ENCODE peak calls at places on chromosomes 6 and 20, in five cellular contexts. One of them, this sample, is unnamed. For H3K9me3, the result is how much of the 10 kb centered on the place peaks cover.

GRCh38 chr6:139744891-139745290 is 370.4 kb upstream of the CITED2 start:
- DNase-seq in suprapubic skin: no peak
- DNase-seq in aorta: no peak
- DNase-seq in thyroid gland: no peak
- DNase-seq in CD8-positive, alpha-beta memory T cell: no peak
- DNase-seq in this sample: no peak

GRCh38 chr20:62286493-62287064 is 16.2 kb upstream of the ADRM1 start:
- DNase-seq in suprapubic skin: no peak
- DNase-seq in aorta: no peak
- DNase-seq in CD8-positive, alpha-beta memory T cell: no peak
- DNase-seq in thyroid gland: no peak
- DNase-seq in this sample: no peak

GRCh38 chr20:676967-677366 is 1.4 kb upstream of the SCRT2 start:
- DNase-seq in thyroid gland: no peak
- DNase-seq in suprapubic skin: no peak
- DNase-seq in CD8-positive, alpha-beta memory T cell: no peak
- DNase-seq in aorta: no peak
- DNase-seq in this sample: no peak

GRCh38 chr20:51531141-51531710 is 11.3 kb downstream of the NFATC2 start:
- DNase-seq in CD8-positive, alpha-beta memory T cell: peak
- DNase-seq in suprapubic skin: no peak
- DNase-seq in thyroid gland: no peak
- DNase-seq in aorta: no peak
- DNase-seq in this sample: peak

GRCh38 chr20:52289956-52290355 is 98.4 kb upstream of the ZFP64 start:
- DNase-seq in thyroid gland: no peak
- DNase-seq in CD8-positive, alpha-beta memory T cell: no peak
- DNase-seq in suprapubic skin: no peak
- DNase-seq in aorta: no peak
- DNase-seq in this sample: no peak

GRCh38 chr6:17580518-17581048 is 19.5 kb upstream of the FAM8A1 start:
- DNase-seq in CD8-positive, alpha-beta memory T cell: peak
- DNase-seq in suprapubic skin: no peak
- DNase-seq in aorta: peak
- DNase-seq in thyroid gland: peak
- DNase-seq in this sample: no peak

GRCh38 chr6:117449549-117450439 is 24.1 kb upstream of the ROS1 start:
- DNase-seq in suprapubic skin: no peak
- DNase-seq in CD8-positive, alpha-beta memory T cell: peak
- DNase-seq in thyroid gland: peak
- DNase-seq in aorta: peak
- DNase-seq in this sample: peak

GRCh38 chr6:8387942-8388437 is 47.4 kb downstream of the SLC35B3 start:
- DNase-seq in thyroid gland: no peak
- DNase-seq in CD8-positive, alpha-beta memory T cell: no peak
- DNase-seq in aorta: no peak
- DNase-seq in suprapubic skin: no peak
- DNase-seq in this sample: no peak

GRCh38 chr6:145009691-145010090 is 724.6 kb downstream of the UTRN start:
- DNase-seq in suprapubic skin: no peak
- DNase-seq in thyroid gland: no peak
- DNase-seq in CD8-positive, alpha-beta memory T cell: no peak
- DNase-seq in aorta: no peak
- DNase-seq in this sample: no peak

GRCh38 chr20:36377348-36378326 is 71.5 kb downstream of the DLGAP4 start:
- DNase-seq in thyroid gland: no peak
- DNase-seq in suprapubic skin: no peak
- DNase-seq in CD8-positive, alpha-beta memory T cell: no peak
- DNase-seq in aorta: no peak
- DNase-seq in this sample: no peak

GRCh38 chr20:41717464-41717863 is 99.3 kb upstream of the CHD6 start:
- DNase-seq in thyroid gland: peak
- DNase-seq in CD8-positive, alpha-beta memory T cell: no peak
- DNase-seq in aorta: peak
- DNase-seq in suprapubic skin: no peak
- DNase-seq in this sample: no peak

GRCh38 chr6:107819976-107820551 is 4.0 kb downstream of the SCML4 start:
- DNase-seq in CD8-positive, alpha-beta memory T cell: peak
- DNase-seq in aorta: no peak
- DNase-seq in thyroid gland: no peak
- DNase-seq in suprapubic skin: no peak
- DNase-seq in this sample: peak

GRCh38 chr6:31473780-31474725 is 23.9 kb upstream of the MICB start:
- DNase-seq in suprapubic skin: no peak
- DNase-seq in aorta: no peak
- DNase-seq in thyroid gland: no peak
- DNase-seq in CD8-positive, alpha-beta memory T cell: no peak
- DNase-seq in this sample: no peak

GRCh38 chr6:16659471-16660156 is 101.6 kb downstream of the ATXN1 start:
- DNase-seq in thyroid gland: no peak
- DNase-seq in aorta: no peak
- DNase-seq in CD8-positive, alpha-beta memory T cell: no peak
- DNase-seq in suprapubic skin: no peak
- DNase-seq in this sample: no peak

GRCh38 chr6:25619222-25619621 is 32.8 kb upstream of the SCGN start:
- DNase-seq in thyroid gland: no peak
- DNase-seq in aorta: no peak
- DNase-seq in suprapubic skin: no peak
- DNase-seq in CD8-positive, alpha-beta memory T cell: no peak
- DNase-seq in this sample: no peak

GRCh38 chr6:156933201-156934053 is 156.2 kb downstream of the ARID1B start:
- DNase-seq in thyroid gland: peak
- DNase-seq in CD8-positive, alpha-beta memory T cell: no peak
- DNase-seq in suprapubic skin: no peak
- DNase-seq in aorta: no peak
- DNase-seq in this sample: no peak

GRCh38 chr6:126550323-126550722 is 210.4 kb downstream of the CENPW start:
- DNase-seq in CD8-positive, alpha-beta memory T cell: no peak
- DNase-seq in thyroid gland: no peak
- DNase-seq in suprapubic skin: no peak
- DNase-seq in aorta: no peak
- DNase-seq in this sample: no peak

GRCh38 chr6:22306741-22307466 is 10.1 kb upstream of the PRL start:
- DNase-seq in thyroid gland: no peak
- DNase-seq in CD8-positive, alpha-beta memory T cell: no peak
- DNase-seq in aorta: no peak
- DNase-seq in suprapubic skin: no peak
- DNase-seq in this sample: no peak

GRCh38 chr6:88867841-88868558 is 95.4 kb downstream of the RNGTT start:
- DNase-seq in aorta: no peak
- DNase-seq in CD8-positive, alpha-beta memory T cell: no peak
- DNase-seq in thyroid gland: no peak
- DNase-seq in suprapubic skin: no peak
- DNase-seq in this sample: no peak

GRCh38 chr6:107866606-107867301 is 42.6 kb upstream of the SCML4 start:
- DNase-seq in thyroid gland: no peak
- DNase-seq in aorta: no peak
- DNase-seq in CD8-positive, alpha-beta memory T cell: no peak
- DNase-seq in suprapubic skin: no peak
- DNase-seq in this sample: no peak

GRCh38 chr6:38319259-38320255 is 320.2 kb downstream of the BTBD9 start:
- DNase-seq in thyroid gland: no peak
- DNase-seq in suprapubic skin: no peak
- DNase-seq in aorta: no peak
- DNase-seq in CD8-positive, alpha-beta memory T cell: no peak
- DNase-seq in this sample: no peak

GRCh38 chr6:16747232-16748027 is 13.8 kb downstream of the ATXN1 start:
- DNase-seq in aorta: no peak
- DNase-seq in CD8-positive, alpha-beta memory T cell: no peak
- DNase-seq in suprapubic skin: no peak
- DNase-seq in thyroid gland: no peak
- DNase-seq in this sample: no peak

GRCh38 chr20:18638768-18639167 is 50.9 kb downstream of the DTD1 start:
- DNase-seq in CD8-positive, alpha-beta memory T cell: no peak
- DNase-seq in aorta: no peak
- DNase-seq in suprapubic skin: no peak
- DNase-seq in thyroid gland: no peak
- DNase-seq in this sample: no peak

GRCh38 chr6:6968357-6968730 is 139.4 kb upstream of the RREB1 start:
- DNase-seq in suprapubic skin: no peak
- DNase-seq in CD8-positive, alpha-beta memory T cell: no peak
- DNase-seq in thyroid gland: no peak
- DNase-seq in aorta: no peak
- DNase-seq in this sample: no peak

GRCh38 chr6:6333498-6333897 is 13.0 kb upstream of the F13A1 start:
- DNase-seq in CD8-positive, alpha-beta memory T cell: no peak
- DNase-seq in aorta: no peak
- DNase-seq in thyroid gland: no peak
- DNase-seq in suprapubic skin: no peak
- DNase-seq in this sample: no peak

GRCh38 chr6:57262901-57263694 is 41.0 kb upstream of the RAB23 start:
- DNase-seq in suprapubic skin: no peak
- DNase-seq in aorta: no peak
- DNase-seq in thyroid gland: no peak
- DNase-seq in CD8-positive, alpha-beta memory T cell: no peak
- DNase-seq in this sample: no peak

GRCh38 chr6:149457316-149457884 is 27.4 kb downstream of the ZC3H12D start:
- DNase-seq in thyroid gland: no peak
- DNase-seq in aorta: no peak
- DNase-seq in CD8-positive, alpha-beta memory T cell: no peak
- DNase-seq in suprapubic skin: no peak
- DNase-seq in this sample: no peak

GRCh38 chr6:40398034-40398679 is 189.0 kb downstream of the LRFN2 start:
- DNase-seq in aorta: no peak
- DNase-seq in CD8-positive, alpha-beta memory T cell: no peak
- DNase-seq in thyroid gland: peak
- DNase-seq in suprapubic skin: no peak
- DNase-seq in this sample: no peak

DNA sequence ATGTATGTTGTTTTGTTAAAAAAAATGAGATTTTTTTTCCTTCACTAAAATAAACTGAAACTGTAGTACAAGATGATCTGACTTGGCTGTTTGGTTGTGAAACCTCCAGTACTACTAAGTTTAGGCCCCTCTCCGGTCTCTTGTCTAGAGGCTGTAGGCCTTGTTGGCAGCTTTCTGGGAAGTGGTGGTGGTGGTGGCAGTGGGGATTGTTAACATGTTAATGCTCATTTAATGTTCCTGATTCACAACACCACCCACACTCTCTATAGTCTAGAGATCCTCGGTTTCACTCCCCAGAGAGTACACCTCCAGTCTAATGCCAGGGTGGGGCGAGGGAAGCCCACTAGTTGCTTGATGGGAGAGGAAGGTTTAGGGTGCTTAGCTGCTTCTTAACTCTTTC is 24.1 kb downstream of the STK4 start:
- DNase-seq in suprapubic skin: no peak
- DNase-seq in thyroid gland: no peak
- DNase-seq in CD8-positive, alpha-beta memory T cell: peak
- DNase-seq in aorta: no peak
- DNase-seq in this sample: peak
- H3K27ac ChIP-seq in suprapubic skin: peak
- H3K27ac ChIP-seq in thyroid gland: peak
- H3K27ac ChIP-seq in CD8-positive, alpha-beta memory T cell: peak
- H3K27ac ChIP-seq in aorta: no peak
- H3K27ac ChIP-seq in this sample: peak

DNA sequence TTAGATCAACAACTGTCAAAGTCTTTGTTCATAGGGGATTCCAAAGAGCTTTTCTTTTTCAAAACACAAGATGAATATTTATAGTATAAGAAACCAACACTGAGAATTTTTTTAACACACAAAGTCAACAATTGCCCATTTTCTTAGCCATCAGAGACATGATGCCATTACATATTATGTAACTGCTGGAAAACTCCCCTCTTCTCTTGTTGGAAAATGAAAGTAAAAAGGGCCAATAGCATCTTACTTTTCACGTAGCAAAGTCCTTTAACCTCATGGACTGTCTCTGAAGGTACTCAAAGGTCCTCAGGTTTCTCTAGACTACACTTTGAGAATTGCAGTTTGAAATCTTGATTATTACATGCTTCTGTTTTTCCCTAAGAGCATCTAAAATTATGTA is 67.6 kb downstream of the LPA start:
- DNase-seq in thyroid gland: no peak
- DNase-seq in suprapubic skin: no peak
- DNase-seq in aorta: no peak
- DNase-seq in CD8-positive, alpha-beta memory T cell: no peak
- DNase-seq in this sample: no peak
- H3K9me3 ChIP-seq in thyroid gland: under half
- H3K9me3 ChIP-seq in suprapubic skin: under half
- H3K9me3 ChIP-seq in aorta: under half
- H3K9me3 ChIP-seq in CD8-positive, alpha-beta memory T cell: under half
- H3K9me3 ChIP-seq in this sample: under half

GRCh38 chr6:30344191-30344867 is 627 bp upstream of the RPP21 start:
- DNase-seq in aorta: no peak
- DNase-seq in CD8-positive, alpha-beta memory T cell: no peak
- DNase-seq in thyroid gland: no peak
- DNase-seq in suprapubic skin: no peak
- DNase-seq in this sample: no peak
- H3K27ac ChIP-seq in aorta: no peak
- H3K27ac ChIP-seq in CD8-positive, alpha-beta memory T cell: peak
- H3K27ac ChIP-seq in thyroid gland: peak
- H3K27ac ChIP-seq in suprapubic skin: no peak
- H3K27ac ChIP-seq in this sample: peak

GRCh38 chr6:362924-363249 is 28.7 kb upstream of the IRF4 start:
- DNase-seq in aorta: peak
- DNase-seq in CD8-positive, alpha-beta memory T cell: no peak
- DNase-seq in suprapubic skin: no peak
- DNase-seq in thyroid gland: no peak
- DNase-seq in this sample: no peak

GRCh38 chr6:360791-361373 is 30.7 kb upstream of the IRF4 start:
- DNase-seq in CD8-positive, alpha-beta memory T cell: no peak
- DNase-seq in aorta: no peak
- DNase-seq in thyroid gland: no peak
- DNase-seq in suprapubic skin: no peak
- DNase-seq in this sample: no peak

GRCh38 chr6:362231-362923 is 29.2 kb upstream of the IRF4 start:
- DNase-seq in thyroid gland: no peak
- DNase-seq in aorta: no peak
- DNase-seq in suprapubic skin: no peak
- DNase-seq in CD8-positive, alpha-beta memory T cell: no peak
- DNase-seq in this sample: no peak

GRCh38 chr6:363291-363690 is 28.3 kb upstream of the IRF4 start:
- DNase-seq in aorta: no peak
- DNase-seq in suprapubic skin: no peak
- DNase-seq in CD8-positive, alpha-beta memory T cell: no peak
- DNase-seq in thyroid gland: no peak
- DNase-seq in this sample: no peak

DNA sequence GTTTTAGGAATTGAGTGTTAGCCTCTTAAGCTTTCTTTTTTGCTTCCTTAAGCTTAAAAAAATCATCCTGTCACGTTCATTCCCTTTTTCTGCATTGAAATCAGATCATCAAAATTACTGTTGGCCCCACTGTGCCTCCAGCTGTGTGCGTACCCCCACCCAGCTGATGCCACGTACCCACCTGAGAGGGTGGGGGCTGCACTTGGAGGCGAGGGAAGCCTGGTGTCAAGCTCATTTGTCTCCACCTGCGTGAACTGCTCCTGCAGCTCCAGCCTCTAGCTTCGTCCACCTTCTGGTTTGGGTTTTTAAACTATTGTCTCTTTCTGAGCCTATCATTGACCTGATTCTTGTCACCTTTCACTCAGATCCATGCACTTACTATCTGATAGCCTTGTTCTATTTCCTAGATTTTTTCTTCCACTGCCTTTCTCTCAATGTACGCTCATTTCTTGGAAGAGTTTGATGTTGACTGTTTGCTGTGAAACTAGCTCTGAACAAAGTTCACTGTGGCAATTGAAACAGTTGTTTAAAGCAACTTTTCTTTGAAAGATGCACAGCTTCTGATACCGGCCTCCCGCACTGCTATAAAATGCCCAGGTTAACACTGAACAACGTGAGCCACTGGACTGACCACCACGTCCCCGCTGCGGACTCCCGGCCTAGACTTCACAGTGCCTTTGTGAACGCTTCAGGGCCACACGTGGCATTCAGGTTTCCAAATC is 30.0 kb upstream of the IRF4 start:
- DNase-seq in thyroid gland: no peak
- DNase-seq in suprapubic skin: no peak
- DNase-seq in aorta: no peak
- DNase-seq in CD8-positive, alpha-beta memory T cell: no peak
- DNase-seq in this sample: no peak
- H3K9me3 ChIP-seq in thyroid gland: under half
- H3K9me3 ChIP-seq in suprapubic skin: under half
- H3K9me3 ChIP-seq in aorta: under half
- H3K9me3 ChIP-seq in CD8-positive, alpha-beta memory T cell: under half
- H3K9me3 ChIP-seq in this sample: under half

This sample was measured in CD4-positive, CD25-positive, alpha-beta regulatory T cell.